ENCODE peak calls at places on chromosomes 3 and 15, in five cellular contexts. Z is brain microvascular endothelial cell, D is heart right ventricle, R is astrocyte, X is Calu3. S is an unnamed sample.

GRCh38 chr3:12345141-12345561 is 56.3 kb downstream of the PPARG start:
- DNase-seq in R (peak; percentile 70), Z (peak; percentile 50), X (no peak), D (no peak), S (peak; percentile 74)

GRCh38 chr15:72585659-72586058 is 68.8 kb upstream of the GOLGA6B start:
- DNase-seq in R (peak; percentile 7), D (no peak), Z (peak; percentile 22), X (no peak), S (peak; percentile 22)

GRCh38 chr3:62229201-62229600 is 144.1 kb downstream of the FEZF2 start:
- DNase-seq in X (no peak), D (no peak), R (no peak), Z (no peak), S (no peak)

GRCh38 chr3:134373942-134374790 is at the start of gene AMOTL2:
- DNase-seq in X (peak; percentile 99), R (peak; percentile 94), Z (peak; percentile 92), D (peak; percentile 89), S (peak; percentile 93)

GRCh38 chr3:115623414-115623868 is at the start of gene GAP43:
- DNase-seq in Z (peak; percentile 85), X (no peak), D (peak; percentile 15), R (peak; percentile 96), S (no peak)

GRCh38 chr15:29420188-29420587 is 150.6 kb upstream of the NSMCE3 start:
- DNase-seq in R (no peak), D (no peak), X (no peak), Z (no peak), S (no peak)

GRCh38 chr3:28575100-28575747 is 226.6 kb upstream of the AZI2 start:
- DNase-seq in D (peak; percentile 25), Z (no peak), X (no peak), R (peak; percentile 8), S (peak; percentile 4)

GRCh38 chr3:43641306-43642114 is 19.7 kb upstream of the ANO10 start:
- DNase-seq in Z (no peak), D (no peak), R (peak; percentile 46), X (no peak), S (peak; percentile 30)

GRCh38 chr3:84547971-84548970 is 410.5 kb upstream of the CADM2 start:
- DNase-seq in X (peak; percentile 13), D (no peak), Z (no peak), R (no peak), S (peak; percentile 62)

GRCh38 chr3:16243706-16244490 is 20.8 kb downstream of the DPH3 start:
- DNase-seq in X (no peak), R (peak; percentile 39), Z (peak; percentile 22), D (no peak), S (peak; percentile 26)

GRCh38 chr15:70559223-70559823 is 204.0 kb downstream of the UACA start:
- DNase-seq in Z (peak; percentile 21), R (peak; percentile 25), X (no peak), D (peak; percentile 36), S (no peak)

GRCh38 chr15:57537072-57537471 is 54.6 kb upstream of the MYZAP start:
- DNase-seq in D (no peak), Z (peak; percentile 69), X (no peak), R (peak; percentile 69), S (peak; percentile 57)

GRCh38 chr3:102089904-102090492 is 240.7 kb downstream of the NFKBIZ start:
- DNase-seq in Z (peak; percentile 87), R (peak; percentile 79), D (no peak), X (no peak), S (peak; percentile 23)

GRCh38 chr3:178436773-178437172 is 99.5 kb upstream of the KCNMB2 start:
- DNase-seq in D (no peak), R (peak; percentile 59), X (no peak), Z (peak; percentile 23), S (peak; percentile 37)

GRCh38 chr15:75063338-75063737 is 39.9 kb downstream of the PPCDC start:
- DNase-seq in Z (peak; percentile 89), D (no peak), R (peak; percentile 74), X (no peak), S (peak; percentile 35)

GRCh38 chr15:58748040-58748786 is 1.3 kb downstream of the ADAM10 start:
- DNase-seq in X (no peak), D (no peak), Z (no peak), R (no peak), S (no peak)

GRCh38 chr15:61159901-61160300 is 69.2 kb downstream of the RORA start:
- DNase-seq in D (no peak), R (no peak), Z (no peak), X (no peak), S (no peak)

GRCh38 chr15:90642464-90643300 is 74.5 kb upstream of the BLM start:
- DNase-seq in R (no peak), Z (no peak), X (no peak), D (no peak), S (no peak)
- TF ChIP-seq CTCF in R (no peak), Z (peak; percentile 51), X (no peak), D (no peak), S (no peak)

DNA sequence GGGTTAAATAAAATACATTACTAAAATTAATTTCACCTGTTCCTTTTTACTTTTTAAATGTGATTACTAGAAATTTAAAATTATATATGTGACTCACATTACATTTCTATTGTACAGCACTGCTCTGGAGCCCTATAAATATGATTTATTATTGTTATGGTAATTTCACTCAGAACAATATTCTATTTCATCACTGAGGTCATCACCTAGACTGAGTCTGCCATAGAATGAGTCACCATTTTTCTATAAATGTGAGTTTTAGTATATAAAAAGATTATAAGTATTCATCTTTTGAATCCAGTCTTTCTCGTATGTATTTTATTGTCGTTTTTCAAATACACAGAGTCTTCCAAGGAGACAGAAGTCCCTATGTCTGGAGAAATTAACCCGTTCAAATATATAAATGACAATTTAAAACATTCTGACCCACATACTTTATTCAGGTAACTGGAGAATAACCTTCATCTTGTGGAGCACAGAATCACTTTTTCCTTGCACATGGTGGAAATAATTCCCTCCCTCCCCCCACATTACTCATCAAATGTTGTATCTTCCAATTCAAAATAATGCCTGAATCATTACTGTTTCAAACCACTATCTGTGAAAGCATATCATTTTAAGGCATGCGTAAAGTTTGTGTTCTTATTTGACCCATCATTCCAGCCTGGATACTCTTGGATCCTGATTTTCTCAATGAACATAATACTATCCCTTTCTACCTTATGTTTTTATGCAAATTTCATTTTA is 30.0 kb downstream of the CHST14 start:
- DNase-seq in Z (peak; percentile 64), R (peak; percentile 44), X (no peak), D (no peak), S (peak; percentile 30)
- TF ChIP-seq CTCF in Z (no peak), R (no peak), X (no peak), D (no peak), S (no peak)

GRCh38 chr15:63783441-63783840 is 50.3 kb downstream of the HERC1 start:
- DNase-seq in Z (no peak), D (no peak), X (no peak), R (no peak), S (no peak)
- TF ChIP-seq CTCF in Z (no peak), D (no peak), X (no peak), R (no peak), S (no peak)

DNA sequence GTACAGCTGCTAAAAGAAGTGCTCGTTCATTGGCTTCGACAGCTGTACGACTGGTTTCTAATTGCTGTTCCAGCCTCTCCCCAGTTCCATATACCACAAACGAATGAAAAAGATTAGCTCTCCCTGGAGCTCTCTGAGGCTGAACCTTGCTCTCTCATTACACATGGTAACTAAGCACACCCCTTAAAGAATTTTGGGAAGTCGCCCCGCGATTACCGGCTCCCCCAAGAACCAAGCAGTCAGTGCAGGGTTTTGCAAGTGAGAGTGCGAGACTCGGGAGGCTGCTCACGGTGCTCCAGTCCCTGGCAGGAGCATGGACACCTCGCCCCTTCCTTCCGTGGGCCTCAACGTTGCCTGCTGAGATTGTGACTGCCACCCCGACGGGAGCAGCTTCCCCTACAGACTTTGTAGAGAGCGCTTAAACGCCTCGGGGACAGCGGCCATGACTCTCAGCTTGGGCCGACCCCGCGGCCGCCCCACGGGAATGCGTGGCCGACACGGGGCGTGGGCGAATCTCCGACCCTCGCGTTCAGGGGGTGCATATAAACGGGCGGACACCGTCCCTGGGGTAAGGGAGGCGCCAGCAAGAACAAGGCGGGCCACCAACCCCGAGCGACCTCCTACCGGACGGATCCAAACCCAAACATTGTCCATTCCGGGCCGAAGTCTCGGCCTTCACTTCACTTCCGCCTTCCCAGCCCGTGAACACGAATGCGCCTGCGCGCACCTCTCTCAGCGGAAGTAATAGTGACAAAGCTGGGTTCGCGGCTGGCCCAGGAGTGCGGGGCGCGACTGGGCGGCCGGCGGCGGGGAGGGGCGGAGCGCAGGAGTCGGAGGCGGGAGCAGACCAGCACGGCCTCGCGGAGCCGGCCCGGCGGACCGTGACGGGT is at the start of gene ATP2C1:
- DNase-seq in Z (peak; percentile 93), D (peak; percentile 97), R (peak; percentile 84), X (peak; percentile 99), S (peak; percentile 96)
- TF ChIP-seq CTCF in Z (no peak), D (no peak), R (no peak), X (no peak), S (peak; percentile 8)

DNA sequence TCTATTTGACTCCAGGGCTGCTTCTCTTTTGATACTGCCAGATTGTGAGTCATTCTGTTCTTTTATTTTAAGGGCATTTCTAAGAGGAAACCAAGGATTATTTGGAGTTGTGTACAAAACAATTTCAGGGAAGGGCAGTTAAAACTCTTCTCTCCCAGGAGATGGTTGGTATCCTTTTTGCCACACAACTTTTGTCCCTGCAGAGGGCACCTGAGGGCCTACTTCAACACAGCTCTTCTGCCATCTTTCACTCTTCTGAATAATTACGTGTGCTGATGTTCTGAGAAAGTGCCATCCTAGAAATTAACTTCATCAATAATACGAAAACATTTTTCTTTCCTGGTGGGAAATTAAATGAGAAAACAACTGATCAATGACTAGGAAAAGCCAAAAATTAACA is 75.7 kb upstream of the GADL1 start:
- DNase-seq in Z (no peak), D (no peak), R (no peak), X (peak; percentile 9), S (peak; percentile 60)
- TF ChIP-seq CTCF in Z (peak; percentile 52), D (no peak), R (peak; percentile 8), X (no peak), S (peak; percentile 40)

S was measured in MCF 10A.